ENCODE peak calls at places on chromosomes 6 and 20, in ten cellular contexts. S is SHP77; Z is NCI-H1092; O is endothelial cell; E is adrenal gland; M is renal cortical epithelial cell; G is HCT116; A is SK-N-SH; L is activated CD8-positive, alpha-beta memory T cell treated with anti-CD3 and anti-CD28 coated beads, Interleukin-2, amount 50 U/mL, for 4 hours; Y is RWPE1. F is an unnamed sample.

GRCh38 chr6:133707456-133707855 is 181.5 kb upstream of the TCF21 start:
- DNase-seq in S (no peak), Z (no peak), O (no peak), E (no peak), M (peak), G (no peak), A (no peak), L (no peak), Y (no peak), F (no peak)

GRCh38 chr20:24965065-24965919 is 16.2 kb downstream of the CST7 start:
- DNase-seq in S (no peak), Z (no peak), O (no peak), E (peak), M (no peak), G (no peak), A (no peak), L (no peak), Y (no peak), F (peak)

GRCh38 chr6:78578430-78578829 is 288.9 kb upstream of the IRAK1BP1 start:
- DNase-seq in S (no peak), Z (no peak), O (no peak), E (no peak), M (no peak), G (no peak), A (no peak), L (no peak), Y (no peak), F (no peak)

GRCh38 chr6:71238351-71238750 is 50.3 kb upstream of the OGFRL1 start:
- DNase-seq in S (no peak), Z (no peak), O (no peak), E (no peak), M (peak), G (no peak), A (no peak), L (no peak), Y (no peak), F (no peak)

GRCh38 chr6:35342258-35343091 is at the start of gene PPARD:
- DNase-seq in S (peak), Z (peak), O (peak), E (peak), M (peak), G (peak), A (peak), L (peak), Y (peak), F (peak)

GRCh38 chr20:62622877-62623487 is 19.3 kb upstream of the SLCO4A1 start:
- DNase-seq in S (no peak), Z (no peak), O (no peak), E (no peak), M (no peak), G (no peak), A (no peak), L (no peak), Y (no peak), F (no peak)

GRCh38 chr20:47676219-47676721 is 109.0 kb downstream of the SULF2 start:
- DNase-seq in S (no peak), Z (no peak), O (no peak), E (no peak), M (no peak), G (no peak), A (no peak), L (no peak), Y (no peak), F (no peak)

GRCh38 chr6:10613693-10614092 is 80.7 kb downstream of the C6orf52 start:
- DNase-seq in S (peak), Z (no peak), O (no peak), E (no peak), M (no peak), G (no peak), A (no peak), L (no peak), Y (no peak), F (peak)

GRCh38 chr6:25122622-25123237 is 156.4 kb upstream of the CARMIL1 start:
- DNase-seq in S (peak), Z (peak), O (no peak), E (no peak), M (no peak), G (no peak), A (no peak), L (no peak), Y (no peak), F (no peak)

GRCh38 chr20:62299666-62300236 is 3.0 kb upstream of the ADRM1 start:
- DNase-seq in S (no peak), Z (no peak), O (no peak), E (no peak), M (no peak), G (no peak), A (no peak), L (no peak), Y (no peak), F (no peak)

F was measured in retina.